ENCODE peak calls at places on chromosomes 3 and 15, in five cellular contexts. X, P, J, H and R are unnamed samples.

GRCh38 chr3:41274944-41275668 is 75.8 kb downstream of the CTNNB1 start:
- DNase-seq in X (peak), H (peak), J (no peak), P (no peak), R (peak)

GRCh38 chr15:71364117-71364584 is 248.9 kb downstream of the THSD4 start:
- DNase-seq in P (no peak), X (no peak), J (no peak), H (no peak), R (no peak)

GRCh38 chr3:147423601-147424324 is 14.6 kb downstream of the ZIC1 start:
- DNase-seq in X (no peak), J (no peak), P (no peak), H (no peak), R (no peak)

GRCh38 chr3:67863869-67864268 is 209.5 kb upstream of the SUCLG2 start:
- DNase-seq in J (no peak), X (peak), P (no peak), H (peak), R (no peak)

GRCh38 chr15:38186505-38186904 is 66.1 kb upstream of the SPRED1 start:
- DNase-seq in P (no peak), X (no peak), J (no peak), H (no peak), R (no peak)

GRCh38 chr15:99115300-99116215 is 10.7 kb downstream of the SYNM start:
- DNase-seq in P (no peak), X (no peak), H (no peak), J (no peak), R (no peak)

GRCh38 chr3:119918992-119919933 is 137.4 kb downstream of the NR1I2 start:
- DNase-seq in H (no peak), P (no peak), X (no peak), J (no peak), R (no peak)

GRCh38 chr15:35062164-35063099 is 22.7 kb downstream of the NANOGP8 start:
- DNase-seq in X (no peak), J (no peak), P (no peak), H (no peak), R (no peak)